ENCODE peak calls at places on chromosomes 13 and 19, in six cellular contexts. O is Calu3; H is pancreas; N is CD8-positive, alpha-beta T cell; S is mammary epithelial cell; Z is A549. Q is an unnamed sample.

GRCh38 chr19:6530385-6531162 is at the start of gene TNFSF9:
- DNase-seq in O (peak), H (peak), N (peak), S (peak), Z (peak), Q (peak)

GRCh38 chr13:92590503-92590908 is 636.1 kb upstream of the GPC6 start:
- DNase-seq in O (no peak), H (no peak), N (no peak), S (no peak), Z (no peak), Q (no peak)

GRCh38 chr13:99536023-99536422 is 34.8 kb downstream of the TM9SF2 start:
- DNase-seq in O (no peak), H (no peak), N (no peak), S (no peak), Z (no peak), Q (no peak)

GRCh38 chr19:13881692-13882418 is 4.9 kb downstream of the NANOS3 start:
- DNase-seq in O (no peak), H (no peak), N (peak), S (no peak), Z (no peak), Q (no peak)

GRCh38 chr19:543912-544608 is at the start of gene GZMM:
- DNase-seq in O (no peak), H (no peak), N (peak), S (no peak), Z (no peak), Q (no peak)

GRCh38 chr19:39297931-39298634 is 1.9 kb downstream of the IFNL1 start:
- DNase-seq in O (no peak), H (no peak), N (peak), S (no peak), Z (no peak), Q (no peak)

GRCh38 chr13:110528911-110529310 is 32.6 kb downstream of the RAB20 start:
- DNase-seq in O (no peak), H (no peak), N (no peak), S (no peak), Z (no peak), Q (no peak)

GRCh38 chr13:40476175-40476958 is 190.1 kb downstream of the FOXO1 start:
- DNase-seq in O (no peak), H (no peak), N (no peak), S (no peak), Z (no peak), Q (no peak)

GRCh38 chr19:52520013-52520412 is 7.5 kb upstream of the ZNF808 start:
- DNase-seq in O (no peak), H (no peak), N (no peak), S (no peak), Z (no peak), Q (no peak)

GRCh38 chr13:114148521-114148855 is 16.1 kb upstream of the RASA3 start:
- DNase-seq in O (no peak), H (peak), N (peak), S (no peak), Z (no peak), Q (no peak)

GRCh38 chr19:5954293-5954692 is 23.6 kb downstream of the RANBP3 start:
- DNase-seq in O (no peak), H (no peak), N (no peak), S (no peak), Z (no peak), Q (no peak)

GRCh38 chr13:43529796-43530195 is 257.0 kb downstream of the ENOX1 start:
- DNase-seq in O (no peak), H (no peak), N (no peak), S (peak), Z (no peak), Q (no peak)

GRCh38 chr19:44912854-44913253 is 1.6 kb upstream of the APOC1 start:
- DNase-seq in O (no peak), H (no peak), N (no peak), S (no peak), Z (no peak), Q (no peak)

GRCh38 chr13:39148513-39148961 is 110.3 kb downstream of the NHLRC3 start:
- DNase-seq in O (no peak), H (no peak), N (no peak), S (peak), Z (no peak), Q (no peak)

GRCh38 chr13:73417012-73417615 is 358.3 kb downstream of the KLF5 start:
- DNase-seq in O (no peak), H (peak), N (no peak), S (no peak), Z (peak), Q (no peak)
- TF ChIP-seq CTCF in O (no peak), H (no peak), N (no peak), S (peak), Z (peak), Q (no peak)

DNA sequence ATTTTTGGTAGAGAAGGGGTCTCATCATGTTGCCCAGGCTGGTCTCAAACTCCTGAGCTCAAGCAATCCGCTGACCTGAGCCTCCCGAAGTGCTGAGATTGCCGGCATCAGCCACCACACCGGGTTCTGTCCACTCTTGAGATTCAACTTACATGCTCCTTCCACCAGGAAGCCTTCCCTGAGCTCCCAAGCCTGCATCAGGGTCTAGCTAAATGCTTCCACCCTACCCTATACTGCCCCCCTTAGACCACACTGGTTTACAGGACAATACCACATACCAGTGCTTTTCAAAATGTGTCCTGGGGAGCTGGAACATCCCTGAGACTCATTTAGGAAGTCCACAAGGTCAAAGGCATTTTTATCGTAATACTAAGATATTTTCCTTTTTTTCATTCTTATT is 15.1 kb upstream of the CACNG8 start:
- DNase-seq in O (peak), H (no peak), N (no peak), S (no peak), Z (peak), Q (no peak)
- TF ChIP-seq CTCF in O (no peak), H (no peak), N (no peak), S (no peak), Z (peak), Q (no peak)

GRCh38 chr13:45773944-45774343 is 71.8 kb downstream of the CBY2 start:
- DNase-seq in O (no peak), H (no peak), N (no peak), S (no peak), Z (no peak), Q (no peak)
- TF ChIP-seq CTCF in O (no peak), H (no peak), N (no peak), S (no peak), Z (no peak), Q (no peak)

GRCh38 chr13:20116213-20116612 is 44.6 kb downstream of the GJA3 start:
- DNase-seq in O (no peak), H (no peak), N (no peak), S (no peak), Z (no peak), Q (no peak)
- TF ChIP-seq CTCF in O (no peak), H (no peak), N (no peak), S (no peak), Z (no peak), Q (no peak)

DNA sequence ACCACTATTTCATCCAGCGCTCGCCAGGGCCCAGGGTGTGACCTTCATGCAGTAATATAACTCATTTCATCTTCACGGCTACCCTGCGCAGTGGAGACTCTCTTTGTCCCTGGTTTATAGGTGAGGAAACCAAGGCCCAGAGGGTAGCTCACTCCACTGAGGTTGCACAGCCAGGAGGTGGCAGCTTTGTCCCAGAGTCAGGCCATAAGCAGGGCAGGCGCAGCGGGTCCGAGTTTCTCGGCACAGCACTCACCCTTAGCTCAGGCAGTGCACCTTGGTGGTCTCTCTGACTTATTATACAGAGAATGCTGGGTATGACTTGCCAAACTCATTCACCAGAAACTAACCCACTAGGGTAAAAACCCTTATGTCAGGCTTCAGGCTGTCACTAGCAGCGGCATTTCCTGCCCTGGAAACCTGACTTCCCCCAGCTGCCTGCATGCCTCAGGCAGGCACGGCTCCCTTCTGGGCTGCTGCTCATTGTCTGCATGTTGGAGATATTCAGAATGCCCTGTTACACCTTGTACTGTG is 24.5 kb downstream of the PPP5C start:
- DNase-seq in O (no peak), H (no peak), N (no peak), S (peak), Z (no peak), Q (no peak)
- TF ChIP-seq CTCF in O (no peak), H (no peak), N (no peak), S (no peak), Z (no peak), Q (no peak)

GRCh38 chr19:40571831-40572495 is 4.7 kb upstream of the SHKBP1 start:
- DNase-seq in O (no peak), H (no peak), N (no peak), S (no peak), Z (no peak), Q (no peak)

GRCh38 chr19:40571005-40571318 is 5.7 kb upstream of the SHKBP1 start:
- DNase-seq in O (no peak), H (no peak), N (no peak), S (no peak), Z (no peak), Q (no peak)

GRCh38 chr19:40567040-40567749 is 9.5 kb upstream of the SHKBP1 start:
- DNase-seq in O (no peak), H (no peak), N (no peak), S (no peak), Z (no peak), Q (no peak)

GRCh38 chr19:40567750-40568494 is 8.8 kb upstream of the SHKBP1 start:
- DNase-seq in O (no peak), H (no peak), N (no peak), S (no peak), Z (no peak), Q (no peak)

GRCh38 chr19:40570313-40571004 is 6.2 kb upstream of the SHKBP1 start:
- DNase-seq in O (peak), H (peak), N (peak), S (peak), Z (peak), Q (peak)
- TF ChIP-seq CTCF in O (no peak), H (no peak), N (no peak), S (peak), Z (peak), Q (no peak)

GRCh38 chr19:36121486-36122124 is 6.3 kb downstream of the TBCB start:
- DNase-seq in O (no peak), H (no peak), N (no peak), S (no peak), Z (no peak), Q (no peak)

GRCh38 chr19:36128392-36128736 is 11.5 kb upstream of the CAPNS1 start:
- DNase-seq in O (peak), H (no peak), N (no peak), S (no peak), Z (no peak), Q (no peak)

GRCh38 chr19:36120092-36120983 is 5.1 kb downstream of the TBCB start:
- DNase-seq in O (no peak), H (no peak), N (no peak), S (no peak), Z (no peak), Q (no peak)

GRCh38 chr19:36120984-36121358 is 5.7 kb downstream of the TBCB start:
- DNase-seq in O (no peak), H (no peak), N (no peak), S (no peak), Z (no peak), Q (no peak)

GRCh38 chr19:36125557-36125956 is 10.3 kb downstream of the TBCB start:
- DNase-seq in O (no peak), H (no peak), N (no peak), S (no peak), Z (no peak), Q (no peak)
- TF ChIP-seq CTCF in O (no peak), H (no peak), N (no peak), S (no peak), Z (no peak), Q (no peak)

DNA sequence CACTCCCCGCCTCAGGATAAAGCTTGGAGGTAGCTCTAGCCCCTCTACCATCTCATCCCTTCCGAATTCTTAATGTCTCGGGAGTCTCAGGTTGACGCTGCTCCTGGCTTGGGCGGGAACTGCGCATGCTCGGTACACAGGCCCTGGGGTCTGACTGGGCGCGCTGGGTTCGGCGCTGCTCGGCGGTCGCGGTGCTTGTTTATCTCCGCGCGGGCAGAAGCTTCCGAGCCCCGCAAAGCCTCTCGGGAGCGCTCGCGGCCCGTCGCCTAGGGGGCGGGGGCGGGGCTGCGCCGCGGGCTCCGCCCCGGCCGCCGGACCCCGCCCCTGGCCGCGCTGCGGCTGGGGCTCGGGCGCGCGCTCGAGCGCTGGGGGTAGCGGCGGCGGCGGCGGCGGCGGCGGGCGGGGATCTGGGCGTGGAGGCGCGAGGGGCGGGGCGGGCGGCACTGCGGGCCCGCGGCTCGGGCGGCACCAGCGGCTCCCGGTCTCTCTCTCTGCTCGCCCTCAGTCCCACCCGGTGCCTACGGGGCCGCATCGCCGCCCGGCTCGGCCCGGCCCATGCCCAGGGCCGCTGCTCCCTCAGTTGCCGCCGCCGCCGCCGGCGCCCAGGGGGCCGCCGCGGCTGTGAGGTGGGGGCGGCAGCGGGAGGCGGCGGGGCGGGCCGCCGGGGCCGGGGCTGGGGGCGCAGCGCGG is at the start of gene RAP2A:
- DNase-seq in O (peak), H (peak), N (peak), S (peak), Z (peak), Q (peak)
- TF ChIP-seq CTCF in O (no peak), H (no peak), N (no peak), S (no peak), Z (no peak), Q (no peak)

DNA sequence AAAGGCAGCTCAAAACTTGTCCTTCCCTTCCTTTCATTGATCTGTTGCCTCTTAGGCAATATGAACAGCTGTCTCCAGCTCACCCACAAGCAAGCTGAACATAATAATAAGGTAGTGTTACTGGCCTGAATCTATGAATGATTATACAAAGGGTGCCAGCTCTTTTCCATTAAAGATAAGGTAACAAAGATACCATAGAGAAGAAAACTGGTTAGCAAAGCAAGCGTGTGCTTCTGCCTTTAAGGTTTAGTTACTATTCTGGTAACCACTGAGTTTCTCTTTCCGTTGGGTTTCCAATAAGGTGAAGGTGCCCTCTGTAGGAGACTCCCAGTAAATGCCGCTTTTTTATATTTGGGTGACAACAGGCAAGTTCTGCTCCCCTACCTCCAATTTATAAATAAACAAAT is 12.1 kb upstream of the DACH1 start:
- DNase-seq in O (no peak), H (peak), N (no peak), S (peak), Z (no peak), Q (no peak)
- TF ChIP-seq CTCF in O (no peak), H (peak), N (no peak), S (peak), Z (peak), Q (peak)